ENCODE peak calls at places on chromosomes 4 and X, in six cellular contexts. F is NCI-H2171, S is GM04504, X is bronchial epithelial cell, E is posterior vena cava, K is NCI-H345. D is an unnamed sample.

GRCh38 chr4:53633608-53634007 is 42.3 kb upstream of the LNX1 start:
- DNase-seq in F (no peak), S (peak), X (no peak), E (no peak), K (no peak), D (no peak)

GRCh38 chrX:80216086-80216485 is 201.5 kb downstream of the TBX22 start:
- DNase-seq in F (no peak), S (no peak), X (peak), E (no peak), K (no peak), D (no peak)

GRCh38 chr4:121738780-121739547 is 26.0 kb downstream of the SMIM43 start:
- DNase-seq in F (no peak), S (no peak), X (no peak), E (no peak), K (no peak), D (no peak)

GRCh38 chr4:118265312-118266144 is 87.3 kb downstream of the PRSS12 start:
- DNase-seq in F (no peak), S (no peak), X (no peak), E (peak), K (peak), D (no peak)

GRCh38 chrX:155893513-155893912 is 12.4 kb downstream of the VAMP7 start:
- DNase-seq in F (no peak), S (no peak), X (no peak), E (no peak), K (no peak), D (no peak)

GRCh38 chr4:108247511-108248088 is 78.9 kb upstream of the LEF1 start:
- DNase-seq in F (no peak), S (no peak), X (peak), E (no peak), K (peak), D (no peak)

GRCh38 chr4:152640058-152640921 is 39.5 kb downstream of the TMEM154 start:
- DNase-seq in F (no peak), S (no peak), X (peak), E (peak), K (peak), D (peak)

GRCh38 chrX:43139645-43140044 is 361.7 kb upstream of the PPP1R2C start:
- DNase-seq in F (no peak), S (no peak), X (no peak), E (no peak), K (no peak), D (no peak)

GRCh38 chr4:176156656-176157055 is 38.7 kb downstream of the SPATA4 start:
- DNase-seq in F (no peak), S (peak), X (peak), E (no peak), K (no peak), D (no peak)

GRCh38 chrX:20361081-20361889 is 94.6 kb upstream of the RPS6KA3 start:
- DNase-seq in F (no peak), S (no peak), X (peak), E (no peak), K (no peak), D (no peak)

GRCh38 chr4:73311428-73311827 is 52.8 kb upstream of the ANKRD17 start:
- DNase-seq in F (no peak), S (no peak), X (peak), E (no peak), K (peak), D (no peak)

GRCh38 chr4:4866833-4867744 is 7.6 kb downstream of the MSX1 start:
- DNase-seq in F (no peak), S (no peak), X (no peak), E (peak), K (no peak), D (no peak)

GRCh38 chr4:37389967-37390580 is 145.5 kb downstream of the NWD2 start:
- DNase-seq in F (no peak), S (peak), X (peak), E (no peak), K (peak), D (peak)

GRCh38 chr4:147782087-147782781 is 50.3 kb downstream of the ARHGAP10 start:
- DNase-seq in F (no peak), S (no peak), X (peak), E (no peak), K (no peak), D (no peak)

GRCh38 chr4:140757220-140757607 is 1.0 kb upstream of the TBC1D9 start:
- DNase-seq in F (peak), S (no peak), X (no peak), E (no peak), K (no peak), D (no peak)

GRCh38 chr4:77449162-77449561 is 156.5 kb upstream of the CXCL13 start:
- DNase-seq in F (no peak), S (no peak), X (no peak), E (no peak), K (no peak), D (no peak)

GRCh38 chr4:21628116-21628515 is 320.5 kb downstream of the KCNIP4 start:
- DNase-seq in F (no peak), S (no peak), X (no peak), E (no peak), K (no peak), D (no peak)

GRCh38 chr4:159105761-159106243 is 2.9 kb downstream of the RAPGEF2 start:
- DNase-seq in F (no peak), S (no peak), X (peak), E (no peak), K (no peak), D (no peak)

GRCh38 chrX:150363561-150364346 is 637 bp downstream of the MAMLD1 start:
- DNase-seq in F (no peak), S (no peak), X (no peak), E (peak), K (no peak), D (no peak)

GRCh38 chr4:14816592-14817273 is 185.5 kb upstream of the CPEB2 start:
- DNase-seq in F (no peak), S (no peak), X (no peak), E (no peak), K (no peak), D (no peak)

GRCh38 chrX:116198810-116199209 is 28.3 kb downstream of the AGTR2 start:
- DNase-seq in F (no peak), S (no peak), X (no peak), E (no peak), K (no peak), D (no peak)

GRCh38 chrX:129655547-129656248 is 942 bp upstream of the APLN start:
- DNase-seq in F (no peak), S (no peak), X (no peak), E (no peak), K (peak), D (no peak)

GRCh38 chr4:111213520-111213919 is 590.6 kb upstream of the PITX2 start:
- DNase-seq in F (no peak), S (peak), X (no peak), E (no peak), K (no peak), D (no peak)

GRCh38 chrX:12330841-12331240 is 192.6 kb downstream of the FRMPD4 start:
- DNase-seq in F (no peak), S (no peak), X (no peak), E (no peak), K (no peak), D (no peak)

GRCh38 chr4:40747436-40747835 is 2.3 kb upstream of the NSUN7 start:
- DNase-seq in F (no peak), S (no peak), X (no peak), E (no peak), K (no peak), D (no peak)

GRCh38 chr4:34220601-34221000 is 2023.7 kb downstream of the ARAP2 start:
- DNase-seq in F (no peak), S (no peak), X (no peak), E (no peak), K (no peak), D (no peak)

GRCh38 chr4:168573870-168574269 is 77.0 kb downstream of the PALLD start:
- DNase-seq in F (no peak), S (no peak), X (no peak), E (no peak), K (no peak), D (no peak)

GRCh38 chr4:112284662-112285411 is 867 bp downstream of the TIFA start:
- DNase-seq in F (no peak), S (no peak), X (no peak), E (no peak), K (no peak), D (no peak)

GRCh38 chr4:141576585-141577110 is 59.7 kb upstream of the IL15 start:
- DNase-seq in F (no peak), S (no peak), X (no peak), E (no peak), K (no peak), D (no peak)

GRCh38 chr4:106418444-106418843 is 49.9 kb upstream of the GIMD1 start:
- DNase-seq in F (no peak), S (no peak), X (no peak), E (no peak), K (no peak), D (no peak)

GRCh38 chr4:5420266-5420665 is 288.1 kb downstream of the EVC2 start:
- DNase-seq in F (no peak), S (no peak), X (no peak), E (no peak), K (no peak), D (no peak)

GRCh38 chrX:134999469-134999868 is 8.7 kb downstream of the SMIM10 start:
- DNase-seq in F (no peak), S (no peak), X (peak), E (no peak), K (peak), D (no peak)

GRCh38 chr4:114378306-114378903 is 220.2 kb upstream of the UGT8 start:
- DNase-seq in F (peak), S (peak), X (peak), E (no peak), K (no peak), D (peak)

GRCh38 chrX:13007519-13008188 is 32.7 kb downstream of the TMSB4X start:
- DNase-seq in F (no peak), S (peak), X (peak), E (no peak), K (no peak), D (no peak)

GRCh38 chr4:122503214-122503613 is 46.7 kb upstream of the IL2 start:
- DNase-seq in F (no peak), S (no peak), X (no peak), E (no peak), K (no peak), D (no peak)

GRCh38 chr4:148263820-148264219 is 178.4 kb downstream of the NR3C2 start:
- DNase-seq in F (no peak), S (no peak), X (no peak), E (no peak), K (no peak), D (no peak)

GRCh38 chrX:132728296-132728695 is 230.1 kb downstream of the HS6ST2 start:
- DNase-seq in F (no peak), S (no peak), X (no peak), E (no peak), K (no peak), D (no peak)

GRCh38 chrX:9482837-9483236 is 18.0 kb downstream of the TBL1X start:
- DNase-seq in F (no peak), S (no peak), X (no peak), E (no peak), K (no peak), D (no peak)

D was measured in smooth muscle cell of the brain vasculature.